ENCODE peak calls at places on chromosomes 3 and 15, in four cellular contexts. H is IMR-90, V is H1, T is mesendoderm. N is an unnamed sample.

GRCh38 chr3:119700920-119701734 is 1.7 kb upstream of the CFAP91 start:
- DNase-seq in H (no peak), V (no peak), T (no peak), N (no peak)

GRCh38 chr15:34109775-34110663 is 8.1 kb downstream of the PGBD4 start:
- DNase-seq in H (peak), V (no peak), T (peak), N (no peak)

GRCh38 chr3:101623656-101624055 is 49.7 kb downstream of the PCNP start:
- DNase-seq in H (no peak), V (no peak), T (no peak), N (no peak)

GRCh38 chr3:191282262-191283215 is 46.7 kb upstream of the CCDC50 start:
- DNase-seq in H (no peak), V (no peak), T (no peak), N (no peak)

GRCh38 chr15:47402829-47403228 is 314.5 kb upstream of the SEMA6D start:
- DNase-seq in H (no peak), V (no peak), T (no peak), N (no peak)

GRCh38 chr15:70290708-70291107 is 193.0 kb upstream of the TLE3 start:
- DNase-seq in H (no peak), V (no peak), T (no peak), N (no peak)

GRCh38 chr3:11274743-11275142 is 2.5 kb downstream of the ATG7 start:
- DNase-seq in H (no peak), V (no peak), T (no peak), N (no peak)

GRCh38 chr3:156676467-156677119 is 2.2 kb downstream of the TIPARP start:
- DNase-seq in H (peak), V (no peak), T (no peak), N (no peak)

GRCh38 chr3:154844863-154845262 is 235.3 kb upstream of the MME start:
- DNase-seq in H (no peak), V (no peak), T (no peak), N (no peak)

GRCh38 chr3:129984124-129984523 is 9.6 kb downstream of the TRH start:
- DNase-seq in H (no peak), V (no peak), T (peak), N (peak)

GRCh38 chr3:79618883-79619282 is 148.9 kb downstream of the ROBO1 start:
- DNase-seq in H (no peak), V (peak), T (peak), N (no peak)

GRCh38 chr15:42731461-42731860 is 5.5 kb downstream of the CDAN1 start:
- DNase-seq in H (no peak), V (no peak), T (no peak), N (no peak)

GRCh38 chr15:99100245-99101173 is 4.4 kb upstream of the SYNM start:
- DNase-seq in H (peak), V (no peak), T (peak), N (peak)

GRCh38 chr15:99010743-99011142 is 3.2 kb upstream of the PGPEP1L start:
- DNase-seq in H (peak), V (no peak), T (no peak), N (no peak)

GRCh38 chr3:197300361-197300760 is 1.9 kb upstream of the DLG1 start:
- DNase-seq in H (no peak), V (no peak), T (no peak), N (no peak)

GRCh38 chr15:57138260-57138895 is 219.9 kb downstream of the TCF12 start:
- DNase-seq in H (peak), V (peak), T (peak), N (peak)

GRCh38 chr3:40398346-40398745 is 11.4 kb downstream of the ENTPD3 start:
- DNase-seq in H (no peak), V (no peak), T (no peak), N (no peak)

GRCh38 chr3:135908225-135908624 is 57.3 kb upstream of the PPP2R3A start:
- DNase-seq in H (peak), V (no peak), T (peak), N (no peak)

GRCh38 chr3:110814170-110815007 is 257.2 kb upstream of the NECTIN3 start:
- DNase-seq in H (peak), V (no peak), T (peak), N (no peak)

GRCh38 chr15:80072285-80072684 is 12.8 kb downstream of the ZFAND6 start:
- DNase-seq in H (peak), V (no peak), T (peak), N (no peak)

GRCh38 chr3:110734524-110734923 is 337.1 kb upstream of the NECTIN3 start:
- DNase-seq in H (no peak), V (no peak), T (no peak), N (no peak)

DNA sequence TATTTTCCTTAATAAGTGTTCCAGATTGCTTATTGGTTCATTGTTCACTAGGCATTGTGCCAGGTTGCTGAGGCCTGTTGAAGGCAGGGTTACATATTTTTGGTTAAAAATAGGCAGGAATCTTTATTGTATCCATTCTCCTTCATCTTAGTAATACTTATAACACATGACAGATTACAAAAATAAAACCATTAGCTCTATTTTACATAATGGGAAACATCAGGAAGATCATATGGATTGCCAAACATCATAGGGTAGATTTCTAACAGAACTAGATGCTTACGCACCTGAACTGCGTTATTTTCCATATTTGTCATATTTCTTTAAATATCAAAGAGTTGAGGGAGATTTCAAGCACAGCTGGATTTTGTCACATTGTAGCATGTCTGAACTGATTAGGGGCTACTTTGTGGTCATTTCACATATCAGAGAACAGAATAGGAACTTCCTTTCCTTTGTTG is 462.9 kb upstream of the SGO1 start:
- DNase-seq in H (peak), V (no peak), T (no peak), N (no peak)
- H3K56ac ChIP-seq in H (no peak), V (no peak), T (no peak), N (no peak)

GRCh38 chr3:173089283-173089682 is 51.8 kb downstream of the SPATA16 start:
- DNase-seq in H (no peak), V (no peak), T (peak), N (no peak)

GRCh38 chr3:173096140-173096539 is 44.9 kb downstream of the SPATA16 start:
- DNase-seq in H (no peak), V (no peak), T (no peak), N (no peak)

GRCh38 chr3:173092038-173092437 is 49.0 kb downstream of the SPATA16 start:
- DNase-seq in H (no peak), V (no peak), T (no peak), N (no peak)

GRCh38 chr3:173090492-173090891 is 50.5 kb downstream of the SPATA16 start:
- DNase-seq in H (no peak), V (no peak), T (no peak), N (no peak)
- H3K56ac ChIP-seq in H (no peak), V (no peak), T (no peak), N (no peak)

GRCh38 chr3:194950906-194951628 is 265.4 kb downstream of the FAM43A start:
- DNase-seq in H (no peak), V (no peak), T (no peak), N (no peak)
- H3K56ac ChIP-seq in H (no peak), V (no peak), T (no peak), N (no peak)

GRCh38 chr3:27699067-27699466 is 23.1 kb downstream of the EOMES start:
- DNase-seq in H (no peak), V (no peak), T (no peak), N (no peak)

GRCh38 chr3:27696906-27697305 is 25.2 kb downstream of the EOMES start:
- DNase-seq in H (peak), V (no peak), T (no peak), N (no peak)

DNA sequence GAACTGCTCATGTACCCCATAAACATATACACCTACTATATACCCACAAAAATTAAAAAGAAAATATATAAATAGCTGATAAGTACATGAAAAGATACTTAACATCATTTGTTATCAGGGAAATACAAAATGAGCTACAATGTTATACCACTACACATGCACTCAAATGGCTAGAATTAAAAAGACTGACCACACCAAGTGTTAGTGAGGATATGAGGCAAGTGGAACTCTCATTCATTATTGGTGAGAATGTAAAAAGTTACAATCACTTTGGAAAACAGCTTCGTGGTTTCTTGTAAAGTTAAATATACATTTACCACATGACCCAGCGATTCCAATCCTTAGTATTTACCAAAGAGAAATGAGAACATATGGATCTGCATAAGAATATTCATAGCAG is 26.5 kb downstream of the EOMES start:
- DNase-seq in H (no peak), V (no peak), T (no peak), N (no peak)
- H3K56ac ChIP-seq in H (no peak), V (no peak), T (no peak), N (no peak)

GRCh38 chr3:160159346-160159745 is 65.9 kb upstream of the C3orf80 start:
- DNase-seq in H (no peak), V (no peak), T (no peak), N (no peak)
- H3K56ac ChIP-seq in H (no peak), V (no peak), T (no peak), N (no peak)

GRCh38 chr3:127037021-127037400 is 54.1 kb downstream of the PLXNA1 start:
- DNase-seq in H (no peak), V (no peak), T (no peak), N (no peak)
- H3K56ac ChIP-seq in H (no peak), V (no peak), T (no peak), N (no peak)

GRCh38 chr3:9784876-9785443 is 7.3 kb downstream of the TADA3 start:
- DNase-seq in H (no peak), V (no peak), T (no peak), N (no peak)
- H3K56ac ChIP-seq in H (no peak), V (no peak), T (no peak), N (no peak)

GRCh38 chr3:175655366-175655765 is 796.2 kb downstream of the NAALADL2 start:
- DNase-seq in H (peak), V (no peak), T (peak), N (no peak)
- H3K56ac ChIP-seq in H (no peak), V (no peak), T (no peak), N (no peak)

GRCh38 chr3:69326821-69327433 is 59.0 kb downstream of the FRMD4B start:
- DNase-seq in H (no peak), V (no peak), T (no peak), N (no peak)

GRCh38 chr3:69329897-69330296 is 56.0 kb downstream of the FRMD4B start:
- DNase-seq in H (peak), V (no peak), T (peak), N (no peak)

GRCh38 chr3:69330891-69331400 is 54.9 kb downstream of the FRMD4B start:
- DNase-seq in H (no peak), V (no peak), T (peak), N (no peak)

GRCh38 chr3:69328103-69328755 is 57.7 kb downstream of the FRMD4B start:
- DNase-seq in H (no peak), V (no peak), T (peak), N (no peak)

GRCh38 chr3:69328903-69329302 is 57.0 kb downstream of the FRMD4B start:
- DNase-seq in H (no peak), V (no peak), T (no peak), N (no peak)
- H3K56ac ChIP-seq in H (no peak), V (no peak), T (no peak), N (no peak)

DNA sequence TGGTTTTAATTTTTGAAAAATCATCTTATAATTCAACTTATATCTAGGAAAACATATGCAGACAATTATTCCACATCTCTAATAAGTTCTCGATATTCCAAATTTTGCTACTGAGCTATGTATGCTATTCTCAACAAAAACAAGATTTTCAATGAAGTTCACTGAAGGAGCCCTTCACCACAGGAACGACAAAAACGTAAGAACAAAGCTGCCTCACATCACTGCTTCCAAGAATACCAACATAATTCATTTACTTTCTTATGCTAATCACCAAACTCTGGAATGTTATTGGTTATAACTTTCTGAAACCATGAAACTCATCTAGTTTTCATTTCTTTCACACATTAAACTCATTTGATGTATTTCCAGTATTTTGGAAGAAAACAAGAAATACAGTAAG is 49.7 kb downstream of the GNB4 start:
- DNase-seq in H (no peak), V (no peak), T (no peak), N (no peak)
- H3K56ac ChIP-seq in H (no peak), V (no peak), T (no peak), N (no peak)

N was measured in H9.